ENCODE peak calls at places on chromosomes 2 and 18, in eight cellular contexts. One of them, this sample, is unnamed. For H3K4me1, the result is how much of the 10 kb centered on the place peaks cover.

GRCh38 chr2:8753609-8754008 is 71.8 kb downstream of the ID2 start:
- DNase-seq in adrenal gland: no peak
- DNase-seq in lower lobe of right lung: no peak
- DNase-seq in CD8-positive, alpha-beta T cell: no peak
- DNase-seq in HCT116: no peak
- DNase-seq in IMR-90: no peak
- DNase-seq in mammary epithelial cell: no peak
- DNase-seq in psoas muscle: no peak
- DNase-seq in this sample: no peak

GRCh38 chr2:110713508-110714362 is 18.6 kb upstream of the ACOXL start:
- DNase-seq in IMR-90: no peak
- DNase-seq in lower lobe of right lung: no peak
- DNase-seq in adrenal gland: no peak
- DNase-seq in HCT116: no peak
- DNase-seq in CD8-positive, alpha-beta T cell: no peak
- DNase-seq in psoas muscle: no peak
- DNase-seq in mammary epithelial cell: peak
- DNase-seq in this sample: no peak

GRCh38 chr18:48836806-48837615 is 113.8 kb downstream of the SMAD7 start:
- DNase-seq in adrenal gland: peak
- DNase-seq in CD8-positive, alpha-beta T cell: no peak
- DNase-seq in mammary epithelial cell: no peak
- DNase-seq in lower lobe of right lung: peak
- DNase-seq in IMR-90: no peak
- DNase-seq in psoas muscle: no peak
- DNase-seq in HCT116: no peak
- DNase-seq in this sample: peak

GRCh38 chr2:62197609-62198236 is 1.8 kb downstream of the B3GNT2 start:
- DNase-seq in CD8-positive, alpha-beta T cell: no peak
- DNase-seq in HCT116: no peak
- DNase-seq in mammary epithelial cell: peak
- DNase-seq in psoas muscle: peak
- DNase-seq in IMR-90: no peak
- DNase-seq in adrenal gland: peak
- DNase-seq in lower lobe of right lung: peak
- DNase-seq in this sample: no peak

GRCh38 chr2:67773876-67774275 is 288.9 kb downstream of the C1D start:
- DNase-seq in CD8-positive, alpha-beta T cell: no peak
- DNase-seq in mammary epithelial cell: no peak
- DNase-seq in IMR-90: no peak
- DNase-seq in adrenal gland: no peak
- DNase-seq in lower lobe of right lung: no peak
- DNase-seq in psoas muscle: no peak
- DNase-seq in HCT116: no peak
- DNase-seq in this sample: no peak

GRCh38 chr18:48293954-48294893 is 115.0 kb downstream of the ZBTB7C start:
- DNase-seq in mammary epithelial cell: peak
- DNase-seq in IMR-90: no peak
- DNase-seq in lower lobe of right lung: no peak
- DNase-seq in psoas muscle: peak
- DNase-seq in HCT116: no peak
- DNase-seq in adrenal gland: no peak
- DNase-seq in CD8-positive, alpha-beta T cell: no peak
- DNase-seq in this sample: no peak

GRCh38 chr2:168217920-168218319 is 29.5 kb downstream of the STK39 start:
- DNase-seq in HCT116: no peak
- DNase-seq in CD8-positive, alpha-beta T cell: no peak
- DNase-seq in lower lobe of right lung: no peak
- DNase-seq in IMR-90: peak
- DNase-seq in mammary epithelial cell: no peak
- DNase-seq in adrenal gland: no peak
- DNase-seq in psoas muscle: no peak
- DNase-seq in this sample: no peak

GRCh38 chr2:219472629-219473187 is 26.0 kb upstream of the GMPPA start:
- DNase-seq in psoas muscle: no peak
- DNase-seq in adrenal gland: no peak
- DNase-seq in CD8-positive, alpha-beta T cell: no peak
- DNase-seq in HCT116: no peak
- DNase-seq in mammary epithelial cell: no peak
- DNase-seq in IMR-90: no peak
- DNase-seq in lower lobe of right lung: no peak
- DNase-seq in this sample: no peak

GRCh38 chr2:26561918-26562810 is 79.0 kb downstream of the CIB4 start:
- DNase-seq in CD8-positive, alpha-beta T cell: peak
- DNase-seq in adrenal gland: peak
- DNase-seq in lower lobe of right lung: peak
- DNase-seq in mammary epithelial cell: peak
- DNase-seq in HCT116: peak
- DNase-seq in psoas muscle: peak
- DNase-seq in IMR-90: no peak
- DNase-seq in this sample: peak

GRCh38 chr18:35581555-35582309 is at the start of gene GALNT1:
- DNase-seq in adrenal gland: peak
- DNase-seq in psoas muscle: peak
- DNase-seq in CD8-positive, alpha-beta T cell: no peak
- DNase-seq in lower lobe of right lung: peak
- DNase-seq in HCT116: no peak
- DNase-seq in IMR-90: peak
- DNase-seq in mammary epithelial cell: peak
- DNase-seq in this sample: no peak

GRCh38 chr2:15983496-15983895 is 43.1 kb downstream of the MYCN start:
- DNase-seq in lower lobe of right lung: no peak
- DNase-seq in adrenal gland: no peak
- DNase-seq in psoas muscle: no peak
- DNase-seq in HCT116: no peak
- DNase-seq in CD8-positive, alpha-beta T cell: no peak
- DNase-seq in mammary epithelial cell: no peak
- DNase-seq in IMR-90: no peak
- DNase-seq in this sample: no peak

GRCh38 chr2:127165539-127165935 is 54.6 kb downstream of the CYP27C1 start:
- DNase-seq in lower lobe of right lung: no peak
- DNase-seq in IMR-90: no peak
- DNase-seq in CD8-positive, alpha-beta T cell: no peak
- DNase-seq in mammary epithelial cell: no peak
- DNase-seq in adrenal gland: no peak
- DNase-seq in HCT116: no peak
- DNase-seq in psoas muscle: no peak
- DNase-seq in this sample: peak

GRCh38 chr2:45890819-45891218 is 239.3 kb downstream of the PRKCE start:
- DNase-seq in lower lobe of right lung: no peak
- DNase-seq in psoas muscle: no peak
- DNase-seq in HCT116: no peak
- DNase-seq in CD8-positive, alpha-beta T cell: no peak
- DNase-seq in mammary epithelial cell: no peak
- DNase-seq in adrenal gland: no peak
- DNase-seq in IMR-90: no peak
- DNase-seq in this sample: no peak

GRCh38 chr2:108460345-108461037 is 11.5 kb downstream of the GCC2 start:
- DNase-seq in psoas muscle: no peak
- DNase-seq in adrenal gland: no peak
- DNase-seq in IMR-90: no peak
- DNase-seq in lower lobe of right lung: no peak
- DNase-seq in HCT116: no peak
- DNase-seq in CD8-positive, alpha-beta T cell: no peak
- DNase-seq in mammary epithelial cell: no peak
- DNase-seq in this sample: no peak

GRCh38 chr2:9573013-9573708 is 17.5 kb upstream of the ADAM17 start:
- DNase-seq in IMR-90: peak
- DNase-seq in mammary epithelial cell: peak
- DNase-seq in HCT116: no peak
- DNase-seq in adrenal gland: no peak
- DNase-seq in CD8-positive, alpha-beta T cell: no peak
- DNase-seq in psoas muscle: no peak
- DNase-seq in lower lobe of right lung: no peak
- DNase-seq in this sample: no peak

GRCh38 chr2:232365621-232366321 is 12.8 kb upstream of the ALPP start:
- DNase-seq in mammary epithelial cell: peak
- DNase-seq in adrenal gland: peak
- DNase-seq in lower lobe of right lung: no peak
- DNase-seq in CD8-positive, alpha-beta T cell: no peak
- DNase-seq in HCT116: peak
- DNase-seq in psoas muscle: no peak
- DNase-seq in IMR-90: peak
- DNase-seq in this sample: peak

DNA sequence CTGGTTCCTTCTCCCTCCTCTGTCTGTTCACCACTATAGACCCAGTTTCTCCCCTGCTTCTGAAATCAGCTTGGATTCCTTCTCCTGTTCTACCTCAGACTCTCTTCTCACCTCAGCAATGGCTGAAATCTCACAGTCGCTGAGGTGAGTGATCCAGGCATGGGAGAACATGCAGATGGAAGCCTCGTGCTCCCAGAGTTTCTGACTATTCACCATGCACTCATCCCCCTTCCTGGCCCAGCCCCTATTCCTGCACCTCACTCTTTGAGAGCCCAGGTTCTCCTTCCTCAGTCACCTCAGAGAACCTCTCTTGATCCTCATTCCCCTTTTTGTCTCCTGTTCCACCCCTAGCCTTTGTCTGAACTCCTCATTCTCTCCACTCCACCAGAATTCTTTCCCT is 78.5 kb downstream of the SPTBN1 start:
- DNase-seq in CD8-positive, alpha-beta T cell: no peak
- DNase-seq in mammary epithelial cell: no peak
- DNase-seq in psoas muscle: no peak
- DNase-seq in HCT116: no peak
- DNase-seq in adrenal gland: no peak
- DNase-seq in IMR-90: no peak
- DNase-seq in lower lobe of right lung: no peak
- DNase-seq in this sample: no peak
- H3K4me1 ChIP-seq in CD8-positive, alpha-beta T cell: under half
- H3K4me1 ChIP-seq in mammary epithelial cell: under half
- H3K4me1 ChIP-seq in psoas muscle: under half
- H3K4me1 ChIP-seq in HCT116: under half
- H3K4me1 ChIP-seq in adrenal gland: under half
- H3K4me1 ChIP-seq in IMR-90: under half
- H3K4me1 ChIP-seq in lower lobe of right lung: under half
- H3K4me1 ChIP-seq in this sample: under half

DNA sequence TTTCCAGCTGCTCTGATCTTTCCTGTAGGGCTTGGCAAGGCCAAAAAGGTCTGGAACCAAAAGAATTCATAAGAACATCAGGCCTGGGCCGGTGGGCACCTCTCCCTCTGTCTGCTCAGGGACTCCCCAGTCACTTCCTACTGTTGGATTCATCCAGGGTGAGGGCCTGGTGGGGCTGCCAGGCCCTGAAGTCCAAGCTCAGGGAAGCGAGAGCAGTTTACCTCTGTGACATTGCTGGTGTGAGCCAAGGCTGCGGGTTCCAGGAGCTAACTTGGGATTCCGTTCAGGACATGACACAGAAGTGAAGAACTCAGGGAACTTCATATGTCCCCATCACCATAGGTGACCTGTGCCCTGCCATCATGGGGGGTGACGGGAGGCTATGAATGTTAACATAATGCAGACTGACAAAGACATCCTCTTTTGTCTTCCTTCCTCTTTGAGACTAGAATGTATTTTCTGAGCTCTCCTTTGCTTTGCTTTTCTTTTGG is 130.6 kb upstream of the SLC1A4 start:
- DNase-seq in psoas muscle: no peak
- DNase-seq in adrenal gland: no peak
- DNase-seq in HCT116: no peak
- DNase-seq in mammary epithelial cell: no peak
- DNase-seq in CD8-positive, alpha-beta T cell: no peak
- DNase-seq in IMR-90: no peak
- DNase-seq in lower lobe of right lung: no peak
- DNase-seq in this sample: peak
- H3K4me3 ChIP-seq in psoas muscle: peak
- H3K4me3 ChIP-seq in adrenal gland: no peak
- H3K4me3 ChIP-seq in HCT116: peak
- H3K4me3 ChIP-seq in mammary epithelial cell: no peak
- H3K4me3 ChIP-seq in CD8-positive, alpha-beta T cell: no peak
- H3K4me3 ChIP-seq in IMR-90: no peak
- H3K4me3 ChIP-seq in lower lobe of right lung: peak
- H3K4me3 ChIP-seq in this sample: peak

GRCh38 chr2:203683932-203684556 is 22.4 kb upstream of the CD28 start:
- DNase-seq in psoas muscle: peak
- DNase-seq in IMR-90: peak
- DNase-seq in HCT116: no peak
- DNase-seq in CD8-positive, alpha-beta T cell: no peak
- DNase-seq in adrenal gland: no peak
- DNase-seq in mammary epithelial cell: peak
- DNase-seq in lower lobe of right lung: no peak
- DNase-seq in this sample: no peak
- H3K4me1 ChIP-seq in psoas muscle: half or more
- H3K4me1 ChIP-seq in IMR-90: under half
- H3K4me1 ChIP-seq in HCT116: under half
- H3K4me1 ChIP-seq in CD8-positive, alpha-beta T cell: under half
- H3K4me1 ChIP-seq in adrenal gland: under half
- H3K4me1 ChIP-seq in mammary epithelial cell: half or more
- H3K4me1 ChIP-seq in lower lobe of right lung: half or more
- H3K4me1 ChIP-seq in this sample: under half

DNA sequence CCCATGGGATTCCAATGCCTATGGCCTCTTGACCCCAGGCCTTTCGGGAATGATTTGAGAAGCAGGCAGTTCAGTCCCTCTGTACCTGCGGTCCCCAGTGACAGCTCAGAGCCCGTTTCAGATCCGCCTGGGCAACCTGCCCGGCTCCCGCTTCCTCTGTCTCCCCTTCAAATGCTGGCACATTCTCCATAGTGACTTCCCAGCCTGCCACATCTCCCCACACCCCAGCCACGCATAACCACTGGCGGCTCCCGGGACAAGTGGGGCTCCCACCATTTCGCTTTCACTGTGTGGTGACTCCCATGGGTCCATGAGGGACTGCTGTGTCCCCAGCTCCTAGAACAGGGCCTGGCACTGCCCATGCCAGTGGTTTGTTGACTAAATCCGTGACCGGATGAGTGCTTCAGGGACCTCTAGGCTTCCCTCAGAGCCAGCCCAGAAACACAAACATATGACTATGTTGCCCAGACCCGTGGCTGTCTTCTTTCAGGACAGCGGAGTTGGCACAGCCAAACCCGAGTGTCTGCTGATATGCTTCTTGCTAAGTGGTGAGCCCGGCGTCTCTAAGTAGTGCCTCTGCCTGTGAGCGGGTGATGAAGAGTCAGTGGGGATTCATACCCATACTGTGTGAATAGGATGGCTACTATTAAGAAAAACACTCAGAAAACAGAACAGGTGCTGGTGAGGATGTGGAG is 91.2 kb downstream of the GLI2 start:
- DNase-seq in psoas muscle: no peak
- DNase-seq in HCT116: no peak
- DNase-seq in IMR-90: no peak
- DNase-seq in CD8-positive, alpha-beta T cell: no peak
- DNase-seq in lower lobe of right lung: no peak
- DNase-seq in adrenal gland: peak
- DNase-seq in mammary epithelial cell: no peak
- DNase-seq in this sample: peak
- H3K4me3 ChIP-seq in psoas muscle: no peak
- H3K4me3 ChIP-seq in HCT116: no peak
- H3K4me3 ChIP-seq in IMR-90: no peak
- H3K4me3 ChIP-seq in CD8-positive, alpha-beta T cell: no peak
- H3K4me3 ChIP-seq in lower lobe of right lung: no peak
- H3K4me3 ChIP-seq in adrenal gland: no peak
- H3K4me3 ChIP-seq in mammary epithelial cell: no peak
- H3K4me3 ChIP-seq in this sample: no peak

DNA sequence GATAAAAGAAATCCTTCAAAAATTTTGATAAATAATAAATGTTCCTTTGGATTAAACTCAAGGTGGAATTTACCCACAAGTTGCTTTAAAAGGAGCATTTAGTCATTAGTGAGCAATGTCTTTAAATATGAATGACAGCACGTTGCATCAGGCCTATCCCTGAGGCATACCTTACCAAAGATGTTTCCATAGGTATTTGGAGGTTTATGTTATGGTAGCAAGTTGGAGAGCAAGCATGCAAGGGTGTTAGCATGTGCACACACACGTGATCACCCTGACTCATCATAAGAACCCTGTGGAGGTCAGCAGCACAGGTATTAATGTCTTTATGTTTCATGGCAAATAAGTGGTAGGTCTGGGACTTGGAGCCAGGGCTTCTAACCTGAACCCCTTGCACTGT is 159.9 kb downstream of the ACTR3 start:
- DNase-seq in adrenal gland: no peak
- DNase-seq in mammary epithelial cell: peak
- DNase-seq in CD8-positive, alpha-beta T cell: no peak
- DNase-seq in HCT116: no peak
- DNase-seq in psoas muscle: no peak
- DNase-seq in lower lobe of right lung: no peak
- DNase-seq in IMR-90: no peak
- DNase-seq in this sample: no peak
- H3K4me1 ChIP-seq in adrenal gland: under half
- H3K4me1 ChIP-seq in mammary epithelial cell: under half
- H3K4me1 ChIP-seq in CD8-positive, alpha-beta T cell: under half
- H3K4me1 ChIP-seq in HCT116: under half
- H3K4me1 ChIP-seq in psoas muscle: under half
- H3K4me1 ChIP-seq in lower lobe of right lung: under half
- H3K4me1 ChIP-seq in IMR-90: under half
- H3K4me1 ChIP-seq in this sample: under half